ENCODE peak calls at places on chromosomes 16 and 17, in seven cellular contexts. One of them, this sample, is unnamed. For H3K36me3, the result is how much of the 10 kb centered on the place peaks cover.

GRCh38 chr17:3959295-3959899 is 4.8 kb downstream of the ATP2A3 start:
- DNase-seq in transverse colon: peak
- DNase-seq in HCT116: no peak
- DNase-seq in GM12878: no peak
- DNase-seq in breast epithelium: peak
- DNase-seq in sigmoid colon: no peak
- DNase-seq in GM23338: no peak
- DNase-seq in this sample: no peak

GRCh38 chr17:3812284-3812683 is 11.3 kb upstream of the ITGAE start:
- DNase-seq in transverse colon: no peak
- DNase-seq in HCT116: no peak
- DNase-seq in GM12878: no peak
- DNase-seq in breast epithelium: no peak
- DNase-seq in sigmoid colon: no peak
- DNase-seq in GM23338: no peak
- DNase-seq in this sample: no peak

GRCh38 chr17:38710985-38711384 is 5.9 kb downstream of the MLLT6 start:
- DNase-seq in transverse colon: no peak
- DNase-seq in HCT116: no peak
- DNase-seq in GM12878: no peak
- DNase-seq in breast epithelium: no peak
- DNase-seq in sigmoid colon: no peak
- DNase-seq in GM23338: no peak
- DNase-seq in this sample: no peak

GRCh38 chr16:89737341-89738071 is 16.2 kb downstream of the ZNF276 start:
- DNase-seq in transverse colon: no peak
- DNase-seq in HCT116: no peak
- DNase-seq in GM12878: no peak
- DNase-seq in breast epithelium: no peak
- DNase-seq in sigmoid colon: no peak
- DNase-seq in GM23338: no peak
- DNase-seq in this sample: no peak

GRCh38 chr16:89791278-89791995 is 25.0 kb downstream of the FANCA start:
- DNase-seq in transverse colon: no peak
- DNase-seq in HCT116: no peak
- DNase-seq in GM12878: no peak
- DNase-seq in breast epithelium: no peak
- DNase-seq in sigmoid colon: no peak
- DNase-seq in GM23338: no peak
- DNase-seq in this sample: no peak

GRCh38 chr16:50315346-50315997 is 49.1 kb downstream of the ADCY7 start:
- DNase-seq in transverse colon: peak
- DNase-seq in HCT116: no peak
- DNase-seq in GM12878: no peak
- DNase-seq in breast epithelium: no peak
- DNase-seq in sigmoid colon: peak
- DNase-seq in GM23338: no peak
- DNase-seq in this sample: no peak

GRCh38 chr17:4229627-4230026 is 34.2 kb downstream of the ANKFY1 start:
- DNase-seq in transverse colon: peak
- DNase-seq in HCT116: no peak
- DNase-seq in GM12878: no peak
- DNase-seq in breast epithelium: no peak
- DNase-seq in sigmoid colon: peak
- DNase-seq in GM23338: no peak
- DNase-seq in this sample: no peak

GRCh38 chr17:9024497-9024896 is 3.2 kb downstream of the NTN1 start:
- DNase-seq in transverse colon: no peak
- DNase-seq in HCT116: no peak
- DNase-seq in GM12878: no peak
- DNase-seq in breast epithelium: no peak
- DNase-seq in sigmoid colon: no peak
- DNase-seq in GM23338: peak
- DNase-seq in this sample: no peak

GRCh38 chr17:63774141-63774981 is at the start of gene DDX42:
- DNase-seq in transverse colon: peak
- DNase-seq in HCT116: no peak
- DNase-seq in GM12878: no peak
- DNase-seq in breast epithelium: peak
- DNase-seq in sigmoid colon: peak
- DNase-seq in GM23338: peak
- DNase-seq in this sample: no peak

GRCh38 chr16:72455743-72456659 is 284.0 kb upstream of the PMFBP1 start:
- DNase-seq in transverse colon: peak
- DNase-seq in HCT116: no peak
- DNase-seq in GM12878: no peak
- DNase-seq in breast epithelium: no peak
- DNase-seq in sigmoid colon: no peak
- DNase-seq in GM23338: no peak
- DNase-seq in this sample: no peak

GRCh38 chr17:13160281-13160680 is 142.5 kb upstream of the ELAC2 start:
- DNase-seq in transverse colon: no peak
- DNase-seq in HCT116: no peak
- DNase-seq in GM12878: no peak
- DNase-seq in breast epithelium: no peak
- DNase-seq in sigmoid colon: no peak
- DNase-seq in GM23338: no peak
- DNase-seq in this sample: no peak

GRCh38 chr16:80097098-80097497 is 443.7 kb upstream of the DYNLRB2 start:
- DNase-seq in transverse colon: no peak
- DNase-seq in HCT116: no peak
- DNase-seq in GM12878: no peak
- DNase-seq in breast epithelium: no peak
- DNase-seq in sigmoid colon: no peak
- DNase-seq in GM23338: no peak
- DNase-seq in this sample: no peak

GRCh38 chr17:81340606-81341346 is 45.7 kb upstream of the SLC38A10 start:
- DNase-seq in transverse colon: no peak
- DNase-seq in HCT116: no peak
- DNase-seq in GM12878: no peak
- DNase-seq in breast epithelium: no peak
- DNase-seq in sigmoid colon: peak
- DNase-seq in GM23338: no peak
- DNase-seq in this sample: no peak

GRCh38 chr16:28237754-28238357 is 26.1 kb upstream of the XPO6 start:
- DNase-seq in transverse colon: no peak
- DNase-seq in HCT116: no peak
- DNase-seq in GM12878: no peak
- DNase-seq in breast epithelium: no peak
- DNase-seq in sigmoid colon: no peak
- DNase-seq in GM23338: no peak
- DNase-seq in this sample: no peak

GRCh38 chr16:27724491-27724878 is 174.5 kb downstream of the KATNIP start:
- DNase-seq in transverse colon: no peak
- DNase-seq in HCT116: no peak
- DNase-seq in GM12878: no peak
- DNase-seq in breast epithelium: no peak
- DNase-seq in sigmoid colon: no peak
- DNase-seq in GM23338: no peak
- DNase-seq in this sample: no peak

GRCh38 chr16:89746043-89746442 is 24.7 kb downstream of the ZNF276 start:
- DNase-seq in transverse colon: no peak
- DNase-seq in HCT116: no peak
- DNase-seq in GM12878: no peak
- DNase-seq in breast epithelium: no peak
- DNase-seq in sigmoid colon: no peak
- DNase-seq in GM23338: no peak
- DNase-seq in this sample: no peak

GRCh38 chr16:14308357-14308723 is 237.2 kb downstream of the MRTFB start:
- DNase-seq in transverse colon: no peak
- DNase-seq in HCT116: no peak
- DNase-seq in GM12878: no peak
- DNase-seq in breast epithelium: no peak
- DNase-seq in sigmoid colon: no peak
- DNase-seq in GM23338: no peak
- DNase-seq in this sample: no peak

GRCh38 chr16:72789921-72790320 is 258.0 kb downstream of the ZFHX3 start:
- DNase-seq in transverse colon: no peak
- DNase-seq in HCT116: no peak
- DNase-seq in GM12878: no peak
- DNase-seq in breast epithelium: no peak
- DNase-seq in sigmoid colon: no peak
- DNase-seq in GM23338: no peak
- DNase-seq in this sample: no peak

GRCh38 chr17:67602974-67603373 is 114.8 kb upstream of the NOL11 start:
- DNase-seq in transverse colon: peak
- DNase-seq in HCT116: peak
- DNase-seq in GM12878: no peak
- DNase-seq in breast epithelium: no peak
- DNase-seq in sigmoid colon: no peak
- DNase-seq in GM23338: peak
- DNase-seq in this sample: no peak

GRCh38 chr16:11796227-11797165 is 562 bp downstream of the ZC3H7A start:
- DNase-seq in transverse colon: peak
- DNase-seq in HCT116: no peak
- DNase-seq in GM12878: no peak
- DNase-seq in breast epithelium: no peak
- DNase-seq in sigmoid colon: peak
- DNase-seq in GM23338: peak
- DNase-seq in this sample: no peak

GRCh38 chr16:79623076-79623475 is 22.5 kb upstream of the MAF start:
- DNase-seq in transverse colon: no peak
- DNase-seq in HCT116: no peak
- DNase-seq in GM12878: no peak
- DNase-seq in breast epithelium: no peak
- DNase-seq in sigmoid colon: no peak
- DNase-seq in GM23338: no peak
- DNase-seq in this sample: no peak

DNA sequence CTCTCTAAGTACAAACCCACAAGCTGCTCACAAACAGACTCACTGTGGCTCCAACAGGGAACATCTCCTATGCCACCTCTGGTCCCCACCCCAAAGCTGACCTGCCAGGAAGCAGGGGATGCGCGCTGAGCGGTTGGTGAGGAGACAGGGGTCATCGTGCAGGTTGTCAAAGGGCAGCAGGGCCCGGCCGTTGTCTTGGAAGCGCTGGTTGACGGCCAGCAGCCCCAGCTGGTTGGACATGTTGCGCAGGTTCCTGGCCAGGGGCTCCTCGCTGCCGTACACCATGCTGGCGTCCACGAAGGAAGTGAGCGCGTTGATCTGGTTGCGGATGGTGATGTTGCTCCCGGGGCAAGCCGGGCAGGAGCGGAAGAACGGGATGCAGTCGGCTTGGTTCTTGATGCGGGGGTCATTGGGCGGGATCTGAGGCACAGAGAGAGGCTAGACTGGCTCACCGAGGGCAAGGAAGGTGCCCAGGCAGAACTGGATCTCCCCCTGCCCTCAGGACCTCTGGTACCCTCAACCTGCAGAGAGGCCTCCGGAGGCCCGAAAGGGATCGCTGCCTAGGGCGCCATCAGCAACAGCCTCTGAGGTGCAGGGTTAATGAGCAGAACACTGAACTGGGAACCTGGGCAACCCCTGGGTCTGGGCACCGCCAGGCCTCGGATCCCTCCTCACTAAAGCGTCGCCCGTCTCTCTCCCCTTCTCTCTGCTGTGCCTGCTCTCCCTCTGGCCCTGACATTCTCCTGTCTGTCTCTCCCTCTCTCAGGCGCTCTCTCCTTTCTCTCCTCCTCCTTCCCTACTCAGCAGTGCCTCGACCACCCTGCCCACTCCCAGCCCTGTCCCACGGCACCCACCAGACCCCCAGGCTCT is 2.8 kb downstream of the MPO start:
- DNase-seq in transverse colon: no peak
- DNase-seq in HCT116: no peak
- DNase-seq in GM12878: no peak
- DNase-seq in breast epithelium: no peak
- DNase-seq in sigmoid colon: no peak
- DNase-seq in GM23338: no peak
- DNase-seq in this sample: no peak
- TF ChIP-seq POLR2AphosphoS5 in transverse colon: no peak
- TF ChIP-seq POLR2AphosphoS5 in HCT116: no peak
- TF ChIP-seq POLR2AphosphoS5 in GM12878: no peak
- TF ChIP-seq POLR2AphosphoS5 in breast epithelium: no peak
- TF ChIP-seq POLR2AphosphoS5 in sigmoid colon: no peak
- TF ChIP-seq POLR2AphosphoS5 in GM23338: no peak
- TF ChIP-seq POLR2AphosphoS5 in this sample: no peak

DNA sequence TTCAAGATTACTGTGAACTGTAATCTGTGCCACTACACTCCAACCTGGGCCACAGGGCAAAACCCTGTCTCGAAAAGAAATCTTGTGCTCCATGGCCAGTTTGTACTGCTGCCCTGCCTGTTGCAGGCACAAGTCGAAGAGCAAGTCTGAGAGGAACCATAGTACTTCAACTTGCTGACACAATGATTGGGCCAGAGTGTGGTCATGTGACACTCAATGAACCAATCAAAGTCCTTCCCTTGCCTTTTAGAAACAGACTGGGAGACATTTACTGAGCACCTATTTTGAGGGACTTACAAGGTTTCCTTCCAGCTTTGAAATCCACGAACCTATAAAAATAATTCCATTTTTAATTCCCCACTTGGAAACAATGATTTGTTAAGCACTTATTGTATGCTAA is 39.8 kb upstream of the TMC5 start:
- DNase-seq in transverse colon: no peak
- DNase-seq in HCT116: no peak
- DNase-seq in GM12878: no peak
- DNase-seq in breast epithelium: no peak
- DNase-seq in sigmoid colon: no peak
- DNase-seq in GM23338: peak
- DNase-seq in this sample: no peak
- H3K4me3 ChIP-seq in transverse colon: no peak
- H3K4me3 ChIP-seq in HCT116: no peak
- H3K4me3 ChIP-seq in GM12878: no peak
- H3K4me3 ChIP-seq in breast epithelium: no peak
- H3K4me3 ChIP-seq in sigmoid colon: no peak
- H3K4me3 ChIP-seq in GM23338: no peak
- H3K4me3 ChIP-seq in this sample: no peak

DNA sequence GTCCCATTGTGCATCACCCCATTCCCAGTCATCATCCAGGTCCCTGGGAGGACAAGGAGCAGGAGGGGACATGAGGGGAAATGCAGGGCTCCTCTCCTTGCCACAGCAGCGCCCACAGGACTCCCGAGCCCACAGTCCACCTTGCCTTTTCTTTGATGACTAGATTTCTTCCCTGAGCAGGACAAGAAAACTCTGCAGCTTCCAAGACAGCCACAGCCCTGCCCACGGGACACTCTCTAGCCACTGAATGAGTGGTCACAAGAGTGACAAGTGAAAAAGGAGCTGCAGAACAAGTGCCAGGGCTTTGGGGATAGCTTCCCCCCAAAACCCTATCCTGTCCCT is 4.7 kb downstream of the NEURL4 start:
- DNase-seq in transverse colon: no peak
- DNase-seq in HCT116: no peak
- DNase-seq in GM12878: no peak
- DNase-seq in breast epithelium: no peak
- DNase-seq in sigmoid colon: no peak
- DNase-seq in GM23338: no peak
- DNase-seq in this sample: no peak
- H3K36me3 ChIP-seq in transverse colon: under half
- H3K36me3 ChIP-seq in HCT116: under half
- H3K36me3 ChIP-seq in GM12878: under half
- H3K36me3 ChIP-seq in breast epithelium: under half
- H3K36me3 ChIP-seq in sigmoid colon: under half
- H3K36me3 ChIP-seq in GM23338: under half
- H3K36me3 ChIP-seq in this sample: under half

DNA sequence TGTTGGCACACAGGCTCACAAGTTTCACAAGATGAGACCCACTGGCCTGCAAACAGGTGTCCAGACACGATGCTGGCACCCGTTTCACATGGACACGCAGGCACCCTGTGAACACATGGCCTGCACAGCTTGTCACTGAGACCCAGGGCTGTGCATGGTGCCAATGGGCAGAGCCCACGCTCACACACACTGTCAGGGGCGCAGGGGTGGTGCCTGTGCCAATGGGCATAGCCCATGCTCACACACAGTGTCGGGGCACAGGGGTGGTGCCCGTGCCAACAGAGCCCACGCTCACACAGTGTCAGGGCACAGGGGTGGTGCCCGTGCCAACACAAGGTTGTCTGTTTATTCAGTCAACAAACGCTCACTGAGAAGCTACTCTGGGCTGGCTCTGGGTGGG is 29.3 kb downstream of the CTU2 start:
- DNase-seq in transverse colon: no peak
- DNase-seq in HCT116: no peak
- DNase-seq in GM12878: no peak
- DNase-seq in breast epithelium: no peak
- DNase-seq in sigmoid colon: no peak
- DNase-seq in GM23338: no peak
- DNase-seq in this sample: no peak
- TF ChIP-seq POLR2AphosphoS5 in transverse colon: no peak
- TF ChIP-seq POLR2AphosphoS5 in HCT116: no peak
- TF ChIP-seq POLR2AphosphoS5 in GM12878: no peak
- TF ChIP-seq POLR2AphosphoS5 in breast epithelium: no peak
- TF ChIP-seq POLR2AphosphoS5 in sigmoid colon: no peak
- TF ChIP-seq POLR2AphosphoS5 in GM23338: no peak
- TF ChIP-seq POLR2AphosphoS5 in this sample: no peak

This sample was measured in SK-N-MC.